ENCODE peak calls at places on chromosomes 12 and 14, in six cellular contexts. X is endodermal cell; R is breast epithelium; A is sigmoid colon; C is mesendoderm; G is CD4-positive, alpha-beta T cell. Y is an unnamed sample.

GRCh38 chr12:103249614-103250013 is 246.2 kb downstream of the C12orf42 start:
- DNase-seq in X (no peak), R (no peak), A (no peak), C (no peak), G (no peak), Y (no peak)

GRCh38 chr14:71372411-71372838 is 465.2 kb downstream of the PCNX1 start:
- DNase-seq in X (no peak), R (no peak), A (no peak), C (no peak), G (no peak), Y (no peak)

GRCh38 chr14:70152704-70153103 is 36.0 kb downstream of the SLC8A3 start:
- DNase-seq in X (no peak), R (no peak), A (no peak), C (peak; percentile 17), G (no peak), Y (no peak)

GRCh38 chr12:8057839-8058238 is 8.3 kb downstream of the C3AR1 start:
- DNase-seq in X (no peak), R (no peak), A (no peak), C (no peak), G (no peak), Y (no peak)

GRCh38 chr12:104668274-104668718 is 211.5 kb downstream of the CHST11 start:
- DNase-seq in X (peak; percentile 38), R (no peak), A (no peak), C (peak; percentile 48), G (no peak), Y (peak; percentile 92)

GRCh38 chr12:30795410-30795659 is 40.6 kb upstream of the CAPRIN2 start:
- DNase-seq in X (peak; percentile 97), R (no peak), A (no peak), C (no peak), G (no peak), Y (peak; percentile 80)

GRCh38 chr14:45198551-45198950 is 54.5 kb downstream of the MIS18BP1 start:
- DNase-seq in X (no peak), R (no peak), A (no peak), C (no peak), G (no peak), Y (peak; percentile 1)

GRCh38 chr12:65608319-65608916 is 215.9 kb upstream of the HMGA2 start:
- DNase-seq in X (no peak), R (no peak), A (no peak), C (no peak), G (no peak), Y (peak; percentile 56)

GRCh38 chr12:49198431-49199155 is 9.7 kb upstream of the TUBA1A start:
- DNase-seq in X (peak; percentile 58), R (no peak), A (peak; percentile 71), C (peak; percentile 82), G (no peak), Y (peak; percentile 90)

GRCh38 chr14:24113801-24114535 is 609 bp upstream of the DCAF11 start:
- DNase-seq in X (peak; percentile 94), R (peak; percentile 79), A (peak; percentile 93), C (peak; percentile 97), G (peak; percentile 71), Y (peak; percentile 86)

GRCh38 chr14:104882991-104883660 is 18.1 kb downstream of the CEP170B start:
- DNase-seq in X (peak; percentile 35), R (no peak), A (no peak), C (no peak), G (no peak), Y (no peak)

GRCh38 chr14:68349900-68350323 is 443.0 kb downstream of the ZFP36L1 start:
- DNase-seq in X (no peak), R (no peak), A (no peak), C (no peak), G (no peak), Y (peak; percentile 36)

DNA sequence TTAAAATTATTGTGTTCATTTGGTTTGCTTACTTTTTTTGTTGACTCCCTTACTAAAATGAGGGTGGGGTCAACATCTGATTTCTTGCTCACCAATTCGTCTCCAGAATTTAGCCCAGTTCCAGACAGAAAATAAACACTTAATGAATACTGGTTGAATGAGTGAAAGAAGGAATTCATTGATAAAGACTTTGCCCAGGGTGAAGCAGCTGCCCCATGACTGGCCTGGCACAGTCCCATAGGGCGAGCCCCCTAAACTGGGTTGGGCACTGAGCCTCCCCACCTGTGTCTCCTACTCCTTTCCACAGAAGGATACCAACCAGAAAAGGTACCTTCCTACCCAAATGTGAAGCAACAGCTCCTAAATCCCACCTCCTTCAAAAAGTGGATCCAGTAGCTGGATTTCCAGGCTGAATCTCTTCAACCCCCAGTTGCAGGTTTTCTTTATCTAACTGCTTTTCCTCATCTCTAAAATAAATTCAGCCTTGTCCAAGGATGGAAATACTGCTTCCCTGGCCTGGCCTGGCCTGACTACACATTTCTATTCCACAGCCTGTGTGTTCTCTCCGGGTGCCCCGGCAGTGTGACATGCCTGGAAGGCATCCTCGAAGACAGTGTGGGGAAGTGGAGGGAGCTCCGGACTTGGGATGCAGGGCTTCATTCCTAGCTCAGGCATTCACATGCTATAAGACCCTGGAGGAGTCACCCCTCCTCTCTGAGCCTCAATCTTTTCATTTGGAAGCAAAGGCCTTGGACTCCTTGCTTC is 7.6 kb downstream of the KRT3 start:
- DNase-seq in X (no peak), R (no peak), A (no peak), C (no peak), G (no peak), Y (no peak)
- H3K27me3 ChIP-seq in X (no peaks in the 10 kb centered on the region), R (peaks cover 8% of the 10 kb centered on the region), A (peaks cover 14% of the 10 kb centered on the region), C (no peaks in the 10 kb centered on the region), G (peaks cover 5% of the 10 kb centered on the region), Y (peaks cover 14% of the 10 kb centered on the region)

GRCh38 chr14:22479132-22479531 is 109.9 kb downstream of the DAD1 start:
- DNase-seq in X (no peak), R (no peak), A (no peak), C (no peak), G (no peak), Y (no peak)

GRCh38 chr14:22478670-22479069 is 110.4 kb downstream of the DAD1 start:
- DNase-seq in X (no peak), R (no peak), A (no peak), C (no peak), G (no peak), Y (no peak)

GRCh38 chr14:22478247-22478646 is 110.8 kb downstream of the DAD1 start:
- DNase-seq in X (no peak), R (no peak), A (no peak), C (no peak), G (no peak), Y (no peak)

GRCh38 chr14:22476882-22477281 is 112.1 kb downstream of the DAD1 start:
- DNase-seq in X (no peak), R (no peak), A (no peak), C (no peak), G (no peak), Y (no peak)

GRCh38 chr14:22477569-22478194 is 111.3 kb downstream of the DAD1 start:
- DNase-seq in X (no peak), R (no peak), A (no peak), C (no peak), G (no peak), Y (no peak)
- H3K27me3 ChIP-seq in X (no peaks in the 10 kb centered on the region), R (no peaks in the 10 kb centered on the region), A (no peaks in the 10 kb centered on the region), C (no peaks in the 10 kb centered on the region), G (no peaks in the 10 kb centered on the region), Y (no peaks in the 10 kb centered on the region)

DNA sequence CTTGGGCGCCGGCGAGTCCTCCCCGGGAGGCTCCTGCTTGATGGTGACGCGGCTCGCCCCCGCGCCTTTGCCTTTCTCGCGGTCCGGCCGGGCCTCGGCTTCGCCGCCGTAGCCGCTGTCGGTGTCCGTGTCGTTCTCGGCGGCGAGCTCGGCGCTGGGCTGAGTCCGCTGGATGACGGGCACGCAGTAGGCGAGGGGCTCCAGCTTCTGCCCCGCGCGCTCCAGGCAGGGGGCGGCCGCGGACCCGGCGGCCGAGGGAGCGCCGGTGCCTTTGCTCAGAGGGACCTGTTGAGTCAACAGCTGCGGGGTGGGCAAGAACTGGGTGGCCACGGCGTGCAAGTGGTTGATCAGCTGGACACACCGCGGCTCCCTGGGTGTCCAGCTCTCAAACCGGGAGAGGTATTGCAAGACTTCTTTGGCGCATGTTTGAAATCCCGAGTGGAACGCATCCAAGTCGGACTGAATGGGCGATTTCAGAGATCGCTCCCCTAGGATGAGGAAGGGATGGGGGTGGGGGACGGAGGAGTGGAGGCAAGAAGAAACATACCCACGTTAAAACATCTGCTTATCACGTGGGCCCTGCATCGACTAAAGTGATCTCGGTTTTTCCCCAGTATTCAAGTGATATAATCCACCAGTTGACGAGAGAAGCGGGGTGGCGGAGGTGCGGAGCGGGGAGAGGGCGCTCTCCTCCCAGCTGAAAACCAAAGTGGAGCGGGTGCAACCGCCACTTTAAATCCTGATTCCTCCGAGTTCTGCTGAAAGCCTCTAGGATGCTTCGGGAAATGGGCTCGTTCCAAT is 2.0 kb downstream of the BHLHE41 start:
- DNase-seq in X (peak; percentile 80), R (peak; percentile 62), A (peak; percentile 92), C (no peak), G (no peak), Y (peak; percentile 74)
- H3K27me3 ChIP-seq in X (peaks cover 84% of the 10 kb centered on the region), R (no peaks in the 10 kb centered on the region), A (no peaks in the 10 kb centered on the region), C (peaks cover 48% of the 10 kb centered on the region), G (peaks cover 86% of the 10 kb centered on the region), Y (no peaks in the 10 kb centered on the region)

DNA sequence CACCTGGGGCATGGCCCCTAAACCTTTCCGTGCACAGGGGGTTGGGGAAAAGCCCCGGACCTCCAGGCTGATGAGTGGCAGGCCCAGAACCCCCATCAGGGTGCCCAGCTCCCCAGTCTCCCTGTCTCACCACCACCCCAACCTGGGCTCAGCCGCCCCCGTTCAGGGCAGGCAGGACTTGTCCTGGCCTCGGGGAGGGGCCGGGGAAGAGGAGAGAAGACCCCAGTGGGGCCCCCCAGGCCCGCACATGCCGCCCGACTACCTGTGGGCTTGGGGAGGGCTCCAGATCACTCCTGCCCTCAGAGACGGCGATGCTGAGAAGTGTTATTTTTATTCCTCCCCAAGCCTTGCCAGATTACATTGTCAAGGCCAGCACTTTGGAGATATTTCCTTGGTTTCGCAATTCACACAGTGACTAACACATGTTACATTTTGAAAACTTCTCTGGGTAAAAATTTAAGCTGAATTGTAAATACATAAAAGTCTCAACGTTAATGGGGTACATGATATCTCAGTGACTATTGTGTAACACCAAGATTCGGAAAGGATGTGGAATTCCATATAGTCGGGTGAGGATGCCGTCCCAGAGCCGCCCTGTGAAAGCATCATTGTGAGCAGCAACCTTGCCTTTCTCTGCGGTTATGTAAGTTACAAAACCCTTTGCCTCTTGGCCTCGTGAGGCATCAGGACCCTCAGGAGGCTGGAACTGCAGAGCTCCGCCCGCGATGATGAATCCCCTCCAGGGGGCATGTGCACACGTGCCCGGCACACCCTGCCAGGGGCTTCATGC is 85.6 kb upstream of the DIO3 start:
- DNase-seq in X (peak; percentile 26), R (peak; percentile 41), A (peak; percentile 72), C (no peak), G (no peak), Y (peak; percentile 26)
- H3K27me3 ChIP-seq in X (no peaks in the 10 kb centered on the region), R (peaks cover 16% of the 10 kb centered on the region), A (no peaks in the 10 kb centered on the region), C (no peaks in the 10 kb centered on the region), G (peaks cover 9% of the 10 kb centered on the region), Y (peaks cover 9% of the 10 kb centered on the region)

GRCh38 chr12:108133482-108133881 is 4.4 kb downstream of the WSCD2 start:
- DNase-seq in X (no peak), R (no peak), A (no peak), C (no peak), G (no peak), Y (no peak)

GRCh38 chr12:108129017-108129812 is at the start of gene WSCD2:
- DNase-seq in X (peak; percentile 99), R (no peak), A (peak; percentile 77), C (peak; percentile 98), G (no peak), Y (peak; percentile 1)

GRCh38 chr12:108131035-108131434 is 1.9 kb downstream of the WSCD2 start:
- DNase-seq in X (peak; percentile 41), R (no peak), A (no peak), C (no peak), G (no peak), Y (no peak)

GRCh38 chr12:108134744-108135143 is 5.7 kb downstream of the WSCD2 start:
- DNase-seq in X (no peak), R (no peak), A (no peak), C (no peak), G (no peak), Y (no peak)

GRCh38 chr12:108131657-108132126 is 2.6 kb downstream of the WSCD2 start:
- DNase-seq in X (peak; percentile 69), R (no peak), A (no peak), C (no peak), G (no peak), Y (no peak)
- H3K27me3 ChIP-seq in X (peaks cover 18% of the 10 kb centered on the region), R (peaks cover 43% of the 10 kb centered on the region), A (no peaks in the 10 kb centered on the region), C (no peaks in the 10 kb centered on the region), G (peaks cover 41% of the 10 kb centered on the region), Y (peaks cover 12% of the 10 kb centered on the region)